ENCODE peak calls at places on chromosomes 6 and 20, in nine cellular contexts. T is lower lobe of right lung, H is cardiac muscle cell, D is Caco-2, J is iPS DF 6.9, G is neural progenitor cell, Z is aorta, E is tibial nerve, Y is GM23248. S is an unnamed sample.

GRCh38 chr20:21303872-21304586 is 898 bp downstream of the XRN2 start:
- DNase-seq in J (no peak), D (no peak), G (no peak), Y (peak; percentile 52), E (no peak), T (no peak), Z (no peak), H (no peak), S (no peak)

GRCh38 chr6:5471637-5472430 is 210.5 kb downstream of the FARS2 start:
- DNase-seq in Z (no peak), D (no peak), E (no peak), T (no peak), G (peak; percentile 95), J (peak; percentile 57), H (no peak), Y (no peak), S (peak; percentile 74)

GRCh38 chr6:25866011-25866410 is 8.0 kb downstream of the SLC17A3 start:
- DNase-seq in D (no peak), E (no peak), Z (no peak), T (no peak), Y (no peak), G (no peak), H (no peak), J (no peak), S (no peak)

GRCh38 chr20:1286267-1287036 is 20.4 kb downstream of the SNPH start:
- DNase-seq in H (no peak), T (no peak), Z (no peak), E (no peak), J (no peak), Y (no peak), G (no peak), D (no peak), S (no peak)

GRCh38 chr6:115120394-115120793 is 777.6 kb upstream of the HS3ST5 start:
- DNase-seq in G (no peak), Y (no peak), T (no peak), J (no peak), D (no peak), Z (no peak), H (no peak), E (no peak), S (no peak)

GRCh38 chr6:134046054-134046453 is 6.4 kb downstream of the SLC2A12 start:
- DNase-seq in E (no peak), Y (peak; percentile 51), H (no peak), D (no peak), J (no peak), Z (peak; percentile 57), G (no peak), T (no peak), S (no peak)

GRCh38 chr6:111724039-111724438 is 118.4 kb upstream of the TRAF3IP2 start:
- DNase-seq in T (no peak), E (no peak), Z (no peak), J (no peak), H (no peak), G (no peak), D (no peak), Y (no peak), S (no peak)

GRCh38 chr6:132062626-132063025 is 111.5 kb upstream of the CCN2 start:
- DNase-seq in Z (no peak), G (no peak), Y (no peak), E (no peak), H (no peak), J (no peak), D (no peak), T (no peak), S (no peak)

GRCh38 chr6:2503816-2504494 is 246.8 kb downstream of the MYLK4 start:
- DNase-seq in E (no peak), Y (peak; percentile 31), Z (no peak), H (no peak), J (no peak), G (no peak), T (no peak), D (peak; percentile 51), S (no peak)

GRCh38 chr6:89509719-89510339 is 76.9 kb downstream of the ANKRD6 start:
- DNase-seq in E (no peak), H (peak; percentile 12), T (no peak), J (no peak), Y (no peak), Z (no peak), D (no peak), G (no peak), S (no peak)

GRCh38 chr20:19249515-19249914 is 37.1 kb downstream of the SLC24A3 start:
- DNase-seq in Z (no peak), G (no peak), E (peak; percentile 3), D (no peak), Y (peak; percentile 20), J (no peak), T (no peak), H (no peak), S (no peak)

GRCh38 chr20:59672576-59672975 is 68.2 kb downstream of the PHACTR3 start:
- DNase-seq in D (no peak), E (no peak), H (no peak), Y (no peak), T (no peak), J (no peak), G (no peak), Z (no peak), S (no peak)

GRCh38 chr20:58515240-58516212 is at the start of gene APCDD1L:
- DNase-seq in G (peak; percentile 56), Z (peak; percentile 68), J (no peak), D (peak; percentile 27), Y (peak; percentile 87), H (no peak), E (no peak), T (no peak), S (no peak)

GRCh38 chr20:50496773-50497375 is 13.3 kb upstream of the PTPN1 start:
- DNase-seq in E (no peak), Z (no peak), G (no peak), Y (peak; percentile 36), J (no peak), H (no peak), T (no peak), D (no peak), S (no peak)

GRCh38 chr6:24520929-24521546 is 26.3 kb downstream of the ALDH5A1 start:
- DNase-seq in T (peak; percentile 69), J (peak; percentile 37), D (peak; percentile 79), G (peak; percentile 67), H (peak; percentile 63), Z (peak; percentile 68), Y (peak; percentile 73), E (no peak), S (peak; percentile 39)

GRCh38 chr6:140427842-140428241 is 1053.4 kb upstream of the CITED2 start:
- DNase-seq in Y (no peak), J (no peak), D (peak; percentile 8), G (no peak), T (no peak), Z (no peak), E (no peak), H (no peak), S (no peak)

GRCh38 chr6:45461486-45461885 is 83.8 kb upstream of the SUPT3H start:
- DNase-seq in Z (no peak), D (no peak), Y (peak; percentile 52), J (no peak), H (no peak), T (no peak), G (no peak), E (no peak), S (no peak)

GRCh38 chr6:42787018-42787611 is 5.3 kb downstream of the BICRAL start:
- DNase-seq in E (no peak), J (no peak), Z (no peak), H (no peak), D (no peak), Y (no peak), G (no peak), T (no peak), S (no peak)
- H3K4me1 ChIP-seq in E (peaks cover 74% of the 10 kb centered on the region), J (peaks cover 3% of the 10 kb centered on the region), Z (peaks cover 7% of the 10 kb centered on the region), H (peaks cover 25% of the 10 kb centered on the region), D (peaks cover 9% of the 10 kb centered on the region), Y (peaks cover 17% of the 10 kb centered on the region), G (peaks cover 40% of the 10 kb centered on the region), T (peaks cover 68% of the 10 kb centered on the region), S (peaks cover 20% of the 10 kb centered on the region)

DNA sequence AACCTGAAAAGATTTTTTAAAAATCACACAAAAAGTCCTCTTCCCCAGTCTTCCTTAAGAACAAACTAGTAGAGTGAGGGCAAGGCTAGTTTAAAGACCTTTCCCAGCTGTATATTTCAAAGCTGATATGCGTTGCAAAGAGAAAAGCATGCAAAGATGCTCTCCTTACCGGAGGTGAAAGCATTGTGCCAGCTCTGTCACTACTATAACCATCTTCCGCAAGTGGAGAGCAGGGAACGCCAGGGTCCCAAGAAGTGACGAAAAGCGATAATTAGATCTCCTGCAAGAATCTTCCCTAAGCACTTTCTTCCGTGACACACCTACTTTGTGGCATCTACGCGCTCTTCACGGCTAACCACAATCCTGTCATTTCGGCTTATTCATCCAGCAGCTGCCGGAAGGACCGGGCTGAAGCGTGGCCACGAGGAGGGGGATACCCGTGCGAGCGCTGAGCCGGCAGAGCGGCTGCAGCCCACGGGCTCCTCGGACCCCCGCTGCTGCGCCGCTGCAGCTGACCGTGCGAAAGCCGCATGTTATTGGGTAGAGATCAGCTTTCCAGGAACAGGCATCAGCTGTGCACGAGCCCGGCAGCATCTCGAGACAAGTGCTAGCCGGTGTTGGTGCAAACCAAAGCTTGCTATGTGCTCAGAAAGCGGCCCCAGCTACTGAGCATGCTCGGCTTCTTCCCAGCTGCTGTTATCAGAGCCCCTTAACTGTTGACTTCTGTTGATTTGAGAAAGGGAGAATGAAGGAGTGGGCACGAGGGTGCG is 57.2 kb upstream of the ARHGAP18 start:
- DNase-seq in Y (peak; percentile 73), T (peak; percentile 51), Z (peak; percentile 51), E (no peak), G (peak; percentile 90), H (peak; percentile 82), D (peak; percentile 14), J (no peak), S (peak; percentile 21)
- H3K4me3 ChIP-seq in Y (peak overlapping the region; percentile 78), T (peak overlapping the region; percentile 38), Z (peak overlapping the region; percentile 46), E (peak overlapping the region; percentile 49), G (peak overlapping the region; percentile 45), H (peak overlapping the region; percentile 18), D (peak overlapping the region; percentile 55), J (peak overlapping the region; percentile 8), S (peak overlapping the region; percentile 31)

GRCh38 chr6:154792761-154793160 is 59.5 kb downstream of the SCAF8 start:
- DNase-seq in H (no peak), G (no peak), Z (no peak), J (no peak), E (no peak), D (no peak), Y (peak; percentile 14), T (no peak), S (no peak)

GRCh38 chr6:154796484-154796883 is 63.3 kb downstream of the SCAF8 start:
- DNase-seq in D (no peak), E (no peak), Z (no peak), H (no peak), Y (no peak), J (no peak), G (no peak), T (no peak), S (no peak)

GRCh38 chr6:154800338-154800737 is 67.1 kb downstream of the SCAF8 start:
- DNase-seq in J (no peak), T (no peak), Z (no peak), Y (no peak), H (no peak), D (no peak), G (no peak), E (no peak), S (no peak)

GRCh38 chr6:154797857-154798256 is 64.6 kb downstream of the SCAF8 start:
- DNase-seq in D (no peak), G (no peak), J (no peak), Y (no peak), T (no peak), E (no peak), H (no peak), Z (no peak), S (no peak)
- H3K36me3 ChIP-seq in D (no peaks in the 10 kb centered on the region), G (peaks cover 19% of the 10 kb centered on the region), J (no peaks in the 10 kb centered on the region), Y (peaks cover 29% of the 10 kb centered on the region), T (peaks cover 82% of the 10 kb centered on the region), E (peaks cover 72% of the 10 kb centered on the region), H (peaks cover 30% of the 10 kb centered on the region), Z (no peaks in the 10 kb centered on the region), S (peaks cover 27% of the 10 kb centered on the region)

GRCh38 chr20:57443866-57444265 is 52.7 kb downstream of the RBM38 start:
- DNase-seq in H (no peak), T (no peak), Z (no peak), D (no peak), E (no peak), Y (no peak), G (no peak), J (no peak), S (no peak)
- H3K4me1 ChIP-seq in H (peaks cover 72% of the 10 kb centered on the region), T (peaks cover 23% of the 10 kb centered on the region), Z (peaks cover 3% of the 10 kb centered on the region), D (no peaks in the 10 kb centered on the region), E (peaks cover 19% of the 10 kb centered on the region), Y (peaks cover 7% of the 10 kb centered on the region), G (peaks cover 16% of the 10 kb centered on the region), J (no peaks in the 10 kb centered on the region), S (no peaks in the 10 kb centered on the region)